ENCODE peak calls at places on chromosomes 11 and 22, in six cellular contexts. Q is hepatocyte; N is cardiac muscle cell; K is esophagus squamous epithelium; X is CD8-positive, alpha-beta T cell; Y is tibial nerve. B is an unnamed sample. For H3K4me1, the result is how much of the 10 kb centered on the place peaks cover.

GRCh38 chr11:76644591-76644990 is 26.0 kb downstream of the LRRC32 start:
- DNase-seq in Q (no peak), N (no peak), K (no peak), X (no peak), Y (no peak), B (no peak)

GRCh38 chr11:48063424-48063978 is 83.1 kb downstream of the PTPRJ start:
- DNase-seq in Q (peak), N (peak), K (no peak), X (no peak), Y (no peak), B (no peak)

GRCh38 chr22:32327596-32328171 is 30.0 kb upstream of the RFPL3 start:
- DNase-seq in Q (no peak), N (no peak), K (no peak), X (no peak), Y (no peak), B (no peak)

GRCh38 chr11:84673753-84674152 is 953.4 kb downstream of the DLG2 start:
- DNase-seq in Q (peak), N (no peak), K (no peak), X (no peak), Y (no peak), B (peak)

GRCh38 chr22:27512283-27512761 is 289.2 kb downstream of the MN1 start:
- DNase-seq in Q (peak), N (no peak), K (no peak), X (no peak), Y (peak), B (no peak)

GRCh38 chr11:92628401-92629292 is 340.8 kb upstream of the MTNR1B start:
- DNase-seq in Q (no peak), N (no peak), K (no peak), X (no peak), Y (no peak), B (peak)

GRCh38 chr11:126948563-126948962 is 52.0 kb downstream of the KIRREL3 start:
- DNase-seq in Q (no peak), N (no peak), K (no peak), X (no peak), Y (no peak), B (no peak)

GRCh38 chr11:48013269-48013901 is 33.0 kb downstream of the PTPRJ start:
- DNase-seq in Q (peak), N (no peak), K (no peak), X (peak), Y (no peak), B (no peak)

GRCh38 chr11:125390949-125391348 is 105.1 kb downstream of the FEZ1 start:
- DNase-seq in Q (no peak), N (peak), K (no peak), X (no peak), Y (no peak), B (no peak)

GRCh38 chr11:70107756-70108155 is 29.6 kb downstream of the ANO1 start:
- DNase-seq in Q (no peak), N (no peak), K (no peak), X (no peak), Y (no peak), B (no peak)

GRCh38 chr22:27510024-27510423 is 291.5 kb downstream of the MN1 start:
- DNase-seq in Q (no peak), N (no peak), K (no peak), X (no peak), Y (no peak), B (no peak)

GRCh38 chr11:82775218-82775617 is 41.6 kb upstream of the FAM181B start:
- DNase-seq in Q (no peak), N (no peak), K (no peak), X (no peak), Y (no peak), B (no peak)

GRCh38 chr11:115198301-115198700 is 305.9 kb downstream of the CADM1 start:
- DNase-seq in Q (no peak), N (no peak), K (no peak), X (no peak), Y (no peak), B (no peak)

GRCh38 chr22:37777122-37777687 is 30.5 kb upstream of the GCAT start:
- DNase-seq in Q (peak), N (no peak), K (no peak), X (no peak), Y (peak), B (peak)

GRCh38 chr22:50579752-50580151 is 1.5 kb upstream of the CPT1B start:
- DNase-seq in Q (no peak), N (no peak), K (no peak), X (no peak), Y (no peak), B (no peak)

GRCh38 chr11:638616-639323 is 1.7 kb downstream of the DRD4 start:
- DNase-seq in Q (peak), N (no peak), K (no peak), X (no peak), Y (no peak), B (no peak)

GRCh38 chr22:42680648-42681047 is 31.5 kb upstream of the CYB5R3 start:
- DNase-seq in Q (no peak), N (no peak), K (no peak), X (no peak), Y (no peak), B (no peak)

GRCh38 chr11:363948-364761 is 5.1 kb upstream of the B4GALNT4 start:
- DNase-seq in Q (peak), N (no peak), K (no peak), X (peak), Y (no peak), B (no peak)

GRCh38 chr11:57459112-57460016 is 964 bp upstream of the RTN4RL2 start:
- DNase-seq in Q (peak), N (peak), K (no peak), X (peak), Y (no peak), B (peak)

GRCh38 chr11:23023319-23023718 is 163.0 kb upstream of the CCDC179 start:
- DNase-seq in Q (no peak), N (no peak), K (no peak), X (no peak), Y (no peak), B (no peak)

GRCh38 chr22:41512421-41513194 is 31.7 kb downstream of the POLR3H start:
- DNase-seq in Q (peak), N (peak), K (no peak), X (no peak), Y (no peak), B (peak)

GRCh38 chr11:94181943-94182342 is 53.3 kb downstream of the PANX1 start:
- DNase-seq in Q (no peak), N (no peak), K (no peak), X (no peak), Y (no peak), B (no peak)

GRCh38 chr11:7600205-7600775 is 73.0 kb downstream of the CYB5R2 start:
- DNase-seq in Q (peak), N (no peak), K (no peak), X (no peak), Y (peak), B (no peak)

GRCh38 chr22:32531955-32532818 is 57.6 kb downstream of the FBXO7 start:
- DNase-seq in Q (peak), N (peak), K (no peak), X (no peak), Y (peak), B (no peak)

GRCh38 chr11:127018683-127019279 is 18.2 kb upstream of the KIRREL3 start:
- DNase-seq in Q (no peak), N (no peak), K (no peak), X (no peak), Y (no peak), B (no peak)

GRCh38 chr11:14242733-14243132 is 116.2 kb downstream of the RRAS2 start:
- DNase-seq in Q (no peak), N (no peak), K (no peak), X (no peak), Y (no peak), B (no peak)

GRCh38 chr11:96259053-96259837 is 83.8 kb downstream of the MAML2 start:
- DNase-seq in Q (peak), N (no peak), K (no peak), X (no peak), Y (no peak), B (no peak)

GRCh38 chr11:19995131-19995530 is 165.1 kb downstream of the DBX1 start:
- DNase-seq in Q (peak), N (no peak), K (no peak), X (no peak), Y (no peak), B (no peak)

DNA sequence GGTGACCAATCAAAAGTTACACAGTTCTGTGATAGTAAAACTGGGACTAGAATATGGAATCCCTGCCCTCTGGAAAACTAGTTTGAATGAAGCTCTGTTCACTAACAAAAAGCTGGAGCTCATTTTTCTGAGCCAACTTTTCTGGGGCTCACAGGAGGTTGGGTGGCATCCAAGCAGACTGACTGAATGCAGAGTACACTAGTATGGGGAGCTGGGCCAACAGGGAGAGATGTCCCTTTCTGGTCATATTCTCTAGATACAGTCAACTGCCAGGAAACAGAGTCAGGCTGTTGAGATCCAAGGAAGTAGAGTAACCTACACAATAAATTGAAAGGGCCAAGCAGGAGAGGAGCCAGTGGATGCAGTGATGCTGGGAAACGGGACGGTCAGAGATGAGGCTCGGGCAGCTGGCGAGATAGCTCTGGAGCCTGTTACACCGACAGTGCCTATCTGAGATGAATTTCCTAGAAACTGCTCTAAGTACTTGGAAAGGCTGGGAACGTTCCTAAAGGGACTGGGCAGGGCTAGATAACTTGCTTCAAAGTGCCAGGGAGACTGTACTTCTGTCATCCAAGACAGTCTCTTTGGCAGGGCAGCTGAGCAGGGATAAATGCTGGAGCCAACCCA is 71.1 kb downstream of the LARGE2 start:
- DNase-seq in Q (peak), N (no peak), K (no peak), X (no peak), Y (no peak), B (no peak)
- H3K4me1 ChIP-seq in Q (under half), N (under half), K (under half), X (under half), Y (under half), B (under half)

DNA sequence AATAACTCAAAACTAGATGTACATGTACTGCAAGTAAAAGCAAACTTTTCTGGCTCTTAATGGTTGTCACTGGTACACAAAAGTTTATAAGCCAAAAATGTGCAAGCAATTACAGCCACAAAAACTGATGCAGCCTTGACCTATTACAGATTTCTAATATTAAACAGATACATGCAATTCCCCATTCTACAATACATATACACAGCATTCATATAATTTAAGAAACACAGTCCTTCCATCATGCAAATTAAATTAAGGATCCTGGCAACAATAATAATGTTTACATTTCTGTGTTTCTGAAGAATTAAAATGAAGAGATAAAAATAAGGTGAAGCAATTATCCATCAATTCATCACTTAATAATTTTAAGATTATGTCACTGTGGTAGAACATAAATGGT is 18.6 kb downstream of the PICALM start:
- DNase-seq in Q (no peak), N (no peak), K (no peak), X (no peak), Y (no peak), B (no peak)
- H3K4me1 ChIP-seq in Q (under half), N (under half), K (half or more), X (half or more), Y (half or more), B (under half)

GRCh38 chr22:39120983-39121382 is 23.9 kb downstream of the APOBEC3H start:
- DNase-seq in Q (no peak), N (no peak), K (no peak), X (no peak), Y (no peak), B (no peak)
- H3K4me1 ChIP-seq in Q (under half), N (under half), K (under half), X (under half), Y (under half), B (under half)

GRCh38 chr11:114158886-114159285 is 99.4 kb downstream of the ZBTB16 start:
- DNase-seq in Q (no peak), N (no peak), K (no peak), X (no peak), Y (peak), B (no peak)
- H3K4me1 ChIP-seq in Q (half or more), N (under half), K (half or more), X (half or more), Y (half or more), B (under half)

GRCh38 chr11:68315581-68315920 is 3.2 kb downstream of the LRP5 start:
- DNase-seq in Q (no peak), N (no peak), K (no peak), X (no peak), Y (no peak), B (no peak)
- H3K4me1 ChIP-seq in Q (under half), N (under half), K (under half), X (under half), Y (under half), B (under half)

B was measured in HAP-1.